ENCODE peak calls at places on chromosomes 11 and 22, in seven cellular contexts. S, G, M, B, W, N and D are unnamed samples.

GRCh38 chr11:74321487-74322188 is 10.2 kb upstream of the P4HA3 start:
- DNase-seq in W (no peak), M (peak), B (no peak), S (peak), G (peak), N (no peak), D (peak)

GRCh38 chr11:117870176-117870952 is 6.1 kb downstream of the FXYD6 start:
- DNase-seq in B (no peak), G (no peak), N (no peak), M (no peak), W (peak), S (no peak), D (no peak)

GRCh38 chr11:119134389-119134978 is 13.1 kb downstream of the HINFP start:
- DNase-seq in N (no peak), S (no peak), W (no peak), M (no peak), B (no peak), G (no peak), D (no peak)

GRCh38 chr11:45930951-45931563 is 8.6 kb downstream of the LARGE2 start:
- DNase-seq in N (no peak), W (no peak), G (no peak), B (no peak), M (no peak), S (no peak), D (no peak)

GRCh38 chr22:49726022-49726681 is 101.5 kb downstream of the BRD1 start:
- DNase-seq in G (no peak), N (peak), W (no peak), M (no peak), S (no peak), B (no peak), D (no peak)

GRCh38 chr22:19066531-19067271 is 55.5 kb downstream of the DGCR2 start:
- DNase-seq in N (no peak), S (no peak), G (no peak), W (no peak), M (no peak), B (no peak), D (no peak)

GRCh38 chr11:79363261-79363660 is 77.6 kb downstream of the TENM4 start:
- DNase-seq in M (no peak), G (no peak), S (no peak), W (no peak), B (no peak), N (no peak), D (no peak)

GRCh38 chr11:134459246-134460043 is 47.4 kb upstream of the B3GAT1 start:
- DNase-seq in B (no peak), W (peak), N (no peak), G (no peak), S (no peak), M (no peak), D (no peak)

GRCh38 chr22:23511627-23512347 is 68.3 kb downstream of the IGLL1 start:
- DNase-seq in N (no peak), M (no peak), G (no peak), W (no peak), B (no peak), S (no peak), D (no peak)

GRCh38 chr22:50672041-50672440 is 582 bp upstream of the SHANK3 start:
- DNase-seq in M (no peak), G (no peak), S (no peak), W (no peak), B (no peak), N (no peak), D (no peak)

GRCh38 chr22:24140357-24140756 is 40.9 kb upstream of the SUSD2 start:
- DNase-seq in M (no peak), B (no peak), S (no peak), G (no peak), N (no peak), W (peak), D (no peak)

GRCh38 chr11:58900479-58901420 is 38.5 kb upstream of the GLYATL1 start:
- DNase-seq in W (peak), S (peak), N (peak), G (peak), M (peak), B (peak), D (peak)

GRCh38 chr11:100918551-100919500 is 210.8 kb downstream of the PGR start:
- DNase-seq in N (peak), W (no peak), G (no peak), B (no peak), M (no peak), S (no peak), D (no peak)

GRCh38 chr11:102676086-102676485 is 29.5 kb downstream of the MMP27 start:
- DNase-seq in G (no peak), M (no peak), W (no peak), B (no peak), S (no peak), N (no peak), D (no peak)

GRCh38 chr22:21010426-21011113 is 4.4 kb upstream of the P2RX6 start:
- DNase-seq in S (no peak), B (no peak), G (no peak), M (no peak), W (no peak), N (no peak), D (no peak)

GRCh38 chr11:61996933-61997332 is 29.5 kb upstream of the FTH1 start:
- DNase-seq in N (no peak), M (no peak), G (no peak), B (no peak), S (no peak), W (peak), D (no peak)

GRCh38 chr11:121318848-121319834 is 26.6 kb downstream of the SC5D start:
- DNase-seq in W (no peak), B (no peak), S (no peak), G (peak), M (peak), N (no peak), D (peak)

GRCh38 chr11:100726709-100727108 is 39.6 kb downstream of the ARHGAP42 start:
- DNase-seq in B (no peak), N (no peak), G (no peak), W (no peak), S (no peak), M (no peak), D (no peak)

GRCh38 chr11:44145011-44145777 is 49.7 kb downstream of the EXT2 start:
- DNase-seq in M (no peak), B (no peak), G (no peak), S (no peak), N (no peak), W (no peak), D (no peak)

GRCh38 chr11:76604652-76605241 is 65.8 kb downstream of the LRRC32 start:
- DNase-seq in S (no peak), M (no peak), N (no peak), G (no peak), W (peak), B (no peak), D (no peak)

GRCh38 chr11:117634756-117635593 is 162.0 kb downstream of the DSCAML1 start:
- DNase-seq in B (no peak), N (no peak), S (no peak), W (peak), M (no peak), G (no peak), D (no peak)

GRCh38 chr22:39699631-39700348 is 129.2 kb downstream of the CACNA1I start:
- DNase-seq in N (no peak), S (no peak), W (peak), M (no peak), G (no peak), B (no peak), D (no peak)

GRCh38 chr11:69529001-69529400 is 47.5 kb downstream of the LINC01488 start:
- DNase-seq in N (peak), M (no peak), W (peak), B (no peak), S (no peak), G (no peak), D (no peak)

GRCh38 chr11:82988936-82989627 is 82.6 kb downstream of the RAB30 start:
- DNase-seq in M (no peak), N (no peak), B (no peak), G (no peak), S (no peak), W (peak), D (no peak)

GRCh38 chr22:32644252-32645100 is 157.0 kb upstream of the TIMP3 start:
- DNase-seq in G (no peak), M (no peak), N (peak), B (no peak), S (no peak), W (no peak), D (peak)

GRCh38 chr22:49010901-49011300 is 816.8 kb downstream of the BRD1 start:
- DNase-seq in S (no peak), W (peak), G (no peak), N (peak), M (no peak), B (no peak), D (no peak)